ENCODE peak calls at places on chromosome 12, in nine cellular contexts. R is LHCN-M2, X is anterior cingulate cortex, Q is substantia nigra, P is NCI-H1092 treated with DMSO at 0.1 percent for 48 hours, N is iPS DF 19.7, U is posterior cingulate gyrus, J is cardiac fibroblast, Y is cerebellar nuclear complex. B is an unnamed sample.

GRCh38 chr12:66695130-66695529 is 16.3 kb upstream of the GRIP1 start:
- DNase-seq in P (no peak), X (no peak), N (no peak), Q (no peak), J (no peak), U (no peak), Y (no peak), R (no peak), B (no peak)

GRCh38 chr12:54388214-54389138 is 3.9 kb upstream of the ZNF385A start:
- DNase-seq in J (no peak), Q (no peak), X (no peak), P (no peak), Y (no peak), U (peak; percentile 28), N (no peak), R (no peak), B (peak; percentile 60)

GRCh38 chr12:27316947-27317346 is 15.7 kb upstream of the BMAL2 start:
- DNase-seq in P (no peak), J (no peak), R (no peak), N (no peak), U (no peak), Y (no peak), X (no peak), Q (no peak), B (no peak)

GRCh38 chr12:61891632-61892031 is 368.6 kb upstream of the USP15 start:
- DNase-seq in Y (no peak), N (no peak), R (no peak), J (no peak), U (no peak), Q (no peak), X (no peak), P (no peak), B (no peak)

GRCh38 chr12:32881107-32881506 is 15.5 kb downstream of the PKP2 start:
- DNase-seq in R (no peak), Y (no peak), X (no peak), Q (no peak), U (no peak), J (no peak), N (no peak), P (no peak), B (peak; percentile 40)

GRCh38 chr12:109757671-109758265 is 44.1 kb downstream of the FAM222A start:
- DNase-seq in N (no peak), R (no peak), Y (no peak), P (no peak), U (peak; percentile 59), X (no peak), J (no peak), Q (no peak), B (peak; percentile 7)

GRCh38 chr12:22529281-22530060 is 14.9 kb downstream of the C2CD5 start:
- DNase-seq in X (no peak), P (no peak), U (no peak), N (no peak), R (peak; percentile 41), J (peak; percentile 71), Y (no peak), Q (no peak), B (peak; percentile 11)

GRCh38 chr12:104510145-104510872 is 53.6 kb downstream of the CHST11 start:
- DNase-seq in N (no peak), Q (no peak), U (no peak), R (no peak), Y (no peak), X (no peak), J (no peak), P (no peak), B (no peak)

GRCh38 chr12:77007476-77007875 is 57.9 kb downstream of the E2F7 start:
- DNase-seq in N (no peak), Q (no peak), Y (no peak), X (no peak), U (no peak), J (no peak), R (no peak), P (no peak), B (no peak)

B was measured in SK-N-SH.